ENCODE peak calls at places on chromosomes 2 and 18, in ten cellular contexts. One of them, this sample, is unnamed.

GRCh38 chr18:23307567-23308295 is 145.4 kb upstream of the RIOK3 start:
- DNase-seq in CD8-positive, alpha-beta T cell: peak; percentile 8
- DNase-seq in iPS DF 6.9: no peak
- DNase-seq in cardiac muscle cell: no peak
- DNase-seq in heart left ventricle: no peak
- DNase-seq in lung: no peak
- DNase-seq in H9: no peak
- DNase-seq in transverse colon: no peak
- DNase-seq in CD8-positive, alpha-beta memory T cell: no peak
- DNase-seq in fibroblast of lung: peak; percentile 84
- DNase-seq in this sample: peak; percentile 54

GRCh38 chr2:157486596-157487270 is 42.8 kb upstream of the CYTIP start:
- DNase-seq in CD8-positive, alpha-beta T cell: no peak
- DNase-seq in iPS DF 6.9: no peak
- DNase-seq in cardiac muscle cell: no peak
- DNase-seq in heart left ventricle: no peak
- DNase-seq in lung: no peak
- DNase-seq in H9: no peak
- DNase-seq in transverse colon: no peak
- DNase-seq in CD8-positive, alpha-beta memory T cell: no peak
- DNase-seq in fibroblast of lung: peak; percentile 36
- DNase-seq in this sample: no peak

GRCh38 chr2:74205586-74205985 is 7.2 kb downstream of the MTHFD2 start:
- DNase-seq in CD8-positive, alpha-beta T cell: no peak
- DNase-seq in iPS DF 6.9: no peak
- DNase-seq in cardiac muscle cell: no peak
- DNase-seq in heart left ventricle: no peak
- DNase-seq in lung: no peak
- DNase-seq in H9: no peak
- DNase-seq in transverse colon: peak; percentile 80
- DNase-seq in CD8-positive, alpha-beta memory T cell: no peak
- DNase-seq in fibroblast of lung: no peak
- DNase-seq in this sample: peak; percentile 48

GRCh38 chr2:115292742-115293141 is 850.3 kb downstream of the DPP10 start:
- DNase-seq in CD8-positive, alpha-beta T cell: no peak
- DNase-seq in iPS DF 6.9: no peak
- DNase-seq in cardiac muscle cell: no peak
- DNase-seq in heart left ventricle: no peak
- DNase-seq in lung: no peak
- DNase-seq in H9: no peak
- DNase-seq in transverse colon: no peak
- DNase-seq in CD8-positive, alpha-beta memory T cell: no peak
- DNase-seq in fibroblast of lung: no peak
- DNase-seq in this sample: no peak

GRCh38 chr2:10889741-10890215 is 22.0 kb upstream of the KCNF1 start:
- DNase-seq in CD8-positive, alpha-beta T cell: no peak
- DNase-seq in iPS DF 6.9: no peak
- DNase-seq in cardiac muscle cell: no peak
- DNase-seq in heart left ventricle: no peak
- DNase-seq in lung: no peak
- DNase-seq in H9: no peak
- DNase-seq in transverse colon: no peak
- DNase-seq in CD8-positive, alpha-beta memory T cell: no peak
- DNase-seq in fibroblast of lung: no peak
- DNase-seq in this sample: peak; percentile 30

GRCh38 chr2:150204449-150204848 is 283.0 kb downstream of the RND3 start:
- DNase-seq in CD8-positive, alpha-beta T cell: no peak
- DNase-seq in iPS DF 6.9: no peak
- DNase-seq in cardiac muscle cell: no peak
- DNase-seq in heart left ventricle: no peak
- DNase-seq in lung: no peak
- DNase-seq in H9: no peak
- DNase-seq in transverse colon: no peak
- DNase-seq in CD8-positive, alpha-beta memory T cell: no peak
- DNase-seq in fibroblast of lung: peak; percentile 87
- DNase-seq in this sample: no peak

GRCh38 chr2:231687133-231687852 is 21.0 kb upstream of the PTMA start:
- DNase-seq in CD8-positive, alpha-beta T cell: peak; percentile 59
- DNase-seq in iPS DF 6.9: peak; percentile 87
- DNase-seq in cardiac muscle cell: peak; percentile 84
- DNase-seq in heart left ventricle: peak; percentile 62
- DNase-seq in lung: peak; percentile 68
- DNase-seq in H9: peak; percentile 94
- DNase-seq in transverse colon: peak; percentile 74
- DNase-seq in CD8-positive, alpha-beta memory T cell: peak; percentile 75
- DNase-seq in fibroblast of lung: peak; percentile 23
- DNase-seq in this sample: peak; percentile 73

GRCh38 chr2:190093793-190094192 is 31.3 kb upstream of the MSTN start:
- DNase-seq in CD8-positive, alpha-beta T cell: no peak
- DNase-seq in iPS DF 6.9: no peak
- DNase-seq in cardiac muscle cell: no peak
- DNase-seq in heart left ventricle: peak; percentile 23
- DNase-seq in lung: peak; percentile 30
- DNase-seq in H9: no peak
- DNase-seq in transverse colon: no peak
- DNase-seq in CD8-positive, alpha-beta memory T cell: no peak
- DNase-seq in fibroblast of lung: peak; percentile 37
- DNase-seq in this sample: no peak

GRCh38 chr2:45729753-45730512 is 78.5 kb downstream of the PRKCE start:
- DNase-seq in CD8-positive, alpha-beta T cell: no peak
- DNase-seq in iPS DF 6.9: no peak
- DNase-seq in cardiac muscle cell: no peak
- DNase-seq in heart left ventricle: no peak
- DNase-seq in lung: no peak
- DNase-seq in H9: no peak
- DNase-seq in transverse colon: no peak
- DNase-seq in CD8-positive, alpha-beta memory T cell: no peak
- DNase-seq in fibroblast of lung: no peak
- DNase-seq in this sample: no peak

GRCh38 chr2:71803398-71803797 is 344.3 kb downstream of the CYP26B1 start:
- DNase-seq in CD8-positive, alpha-beta T cell: no peak
- DNase-seq in iPS DF 6.9: no peak
- DNase-seq in cardiac muscle cell: no peak
- DNase-seq in heart left ventricle: no peak
- DNase-seq in lung: no peak
- DNase-seq in H9: no peak
- DNase-seq in transverse colon: no peak
- DNase-seq in CD8-positive, alpha-beta memory T cell: no peak
- DNase-seq in fibroblast of lung: no peak
- DNase-seq in this sample: no peak

DNA sequence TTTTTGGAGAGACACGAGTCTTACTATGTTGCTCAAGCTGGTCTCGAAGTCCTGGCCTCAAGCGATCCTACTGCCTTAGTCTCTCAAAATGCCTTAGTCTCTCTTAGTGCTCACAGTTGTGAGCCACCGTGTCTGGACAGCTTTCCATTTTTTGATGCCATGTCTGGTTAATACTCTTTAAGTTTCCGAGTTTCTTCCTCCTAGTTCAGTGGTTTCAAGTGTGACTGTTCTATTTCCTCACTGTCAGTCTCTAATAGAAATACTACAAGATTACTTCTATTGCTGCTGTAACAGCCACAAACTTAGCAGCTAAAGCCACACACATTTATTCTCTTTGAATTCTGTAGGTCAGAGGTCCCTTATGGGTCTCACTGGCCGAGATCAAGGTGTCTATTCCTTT is 125.1 kb upstream of the MGAT5 start:
- DNase-seq in CD8-positive, alpha-beta T cell: no peak
- DNase-seq in iPS DF 6.9: no peak
- DNase-seq in cardiac muscle cell: no peak
- DNase-seq in heart left ventricle: no peak
- DNase-seq in lung: no peak
- DNase-seq in H9: no peak
- DNase-seq in transverse colon: no peak
- DNase-seq in CD8-positive, alpha-beta memory T cell: no peak
- DNase-seq in fibroblast of lung: no peak
- DNase-seq in this sample: no peak
- H3K27ac ChIP-seq in CD8-positive, alpha-beta T cell: no peak overlapping the region
- H3K27ac ChIP-seq in iPS DF 6.9: no peak overlapping the region
- H3K27ac ChIP-seq in cardiac muscle cell: no peak overlapping the region
- H3K27ac ChIP-seq in heart left ventricle: no peak overlapping the region
- H3K27ac ChIP-seq in lung: no peak overlapping the region
- H3K27ac ChIP-seq in H9: no peak overlapping the region
- H3K27ac ChIP-seq in transverse colon: no peak overlapping the region
- H3K27ac ChIP-seq in CD8-positive, alpha-beta memory T cell: no peak overlapping the region
- H3K27ac ChIP-seq in fibroblast of lung: no peak overlapping the region
- H3K27ac ChIP-seq in this sample: no peak overlapping the region

GRCh38 chr2:69026026-69026425 is 13.0 kb downstream of the ANTXR1 start:
- DNase-seq in CD8-positive, alpha-beta T cell: no peak
- DNase-seq in iPS DF 6.9: no peak
- DNase-seq in cardiac muscle cell: no peak
- DNase-seq in heart left ventricle: peak; percentile 27
- DNase-seq in lung: no peak
- DNase-seq in H9: peak; percentile 43
- DNase-seq in transverse colon: peak; percentile 44
- DNase-seq in CD8-positive, alpha-beta memory T cell: no peak
- DNase-seq in fibroblast of lung: no peak
- DNase-seq in this sample: peak; percentile 62
- H3K27ac ChIP-seq in CD8-positive, alpha-beta T cell: no peak overlapping the region
- H3K27ac ChIP-seq in iPS DF 6.9: no peak overlapping the region
- H3K27ac ChIP-seq in cardiac muscle cell: no peak overlapping the region
- H3K27ac ChIP-seq in heart left ventricle: no peak overlapping the region
- H3K27ac ChIP-seq in lung: no peak overlapping the region
- H3K27ac ChIP-seq in H9: no peak overlapping the region
- H3K27ac ChIP-seq in transverse colon: no peak overlapping the region
- H3K27ac ChIP-seq in CD8-positive, alpha-beta memory T cell: no peak overlapping the region
- H3K27ac ChIP-seq in fibroblast of lung: no peak overlapping the region
- H3K27ac ChIP-seq in this sample: no peak overlapping the region

GRCh38 chr2:237691908-237692600 is 64.7 kb downstream of the LRRFIP1 start:
- DNase-seq in CD8-positive, alpha-beta T cell: peak; percentile 95
- DNase-seq in iPS DF 6.9: no peak
- DNase-seq in cardiac muscle cell: peak; percentile 96
- DNase-seq in heart left ventricle: peak; percentile 97
- DNase-seq in lung: peak; percentile 97
- DNase-seq in H9: peak; percentile 94
- DNase-seq in transverse colon: peak; percentile 99
- DNase-seq in CD8-positive, alpha-beta memory T cell: peak; percentile 97
- DNase-seq in fibroblast of lung: peak; percentile 85
- DNase-seq in this sample: peak; percentile 97

GRCh38 chr2:237694423-237695194 is 67.2 kb downstream of the LRRFIP1 start:
- DNase-seq in CD8-positive, alpha-beta T cell: no peak
- DNase-seq in iPS DF 6.9: no peak
- DNase-seq in cardiac muscle cell: no peak
- DNase-seq in heart left ventricle: no peak
- DNase-seq in lung: no peak
- DNase-seq in H9: peak; percentile 15
- DNase-seq in transverse colon: no peak
- DNase-seq in CD8-positive, alpha-beta memory T cell: no peak
- DNase-seq in fibroblast of lung: no peak
- DNase-seq in this sample: peak; percentile 30

GRCh38 chr2:237691200-237691907 is 64.0 kb downstream of the LRRFIP1 start:
- DNase-seq in CD8-positive, alpha-beta T cell: no peak
- DNase-seq in iPS DF 6.9: no peak
- DNase-seq in cardiac muscle cell: peak; percentile 35
- DNase-seq in heart left ventricle: no peak
- DNase-seq in lung: peak; percentile 55
- DNase-seq in H9: peak; percentile 51
- DNase-seq in transverse colon: peak; percentile 56
- DNase-seq in CD8-positive, alpha-beta memory T cell: no peak
- DNase-seq in fibroblast of lung: no peak
- DNase-seq in this sample: peak; percentile 73

GRCh38 chr2:237693281-237694039 is 66.1 kb downstream of the LRRFIP1 start:
- DNase-seq in CD8-positive, alpha-beta T cell: no peak
- DNase-seq in iPS DF 6.9: no peak
- DNase-seq in cardiac muscle cell: no peak
- DNase-seq in heart left ventricle: no peak
- DNase-seq in lung: no peak
- DNase-seq in H9: no peak
- DNase-seq in transverse colon: peak; percentile 43
- DNase-seq in CD8-positive, alpha-beta memory T cell: peak; percentile 62
- DNase-seq in fibroblast of lung: peak; percentile 81
- DNase-seq in this sample: peak; percentile 22

DNA sequence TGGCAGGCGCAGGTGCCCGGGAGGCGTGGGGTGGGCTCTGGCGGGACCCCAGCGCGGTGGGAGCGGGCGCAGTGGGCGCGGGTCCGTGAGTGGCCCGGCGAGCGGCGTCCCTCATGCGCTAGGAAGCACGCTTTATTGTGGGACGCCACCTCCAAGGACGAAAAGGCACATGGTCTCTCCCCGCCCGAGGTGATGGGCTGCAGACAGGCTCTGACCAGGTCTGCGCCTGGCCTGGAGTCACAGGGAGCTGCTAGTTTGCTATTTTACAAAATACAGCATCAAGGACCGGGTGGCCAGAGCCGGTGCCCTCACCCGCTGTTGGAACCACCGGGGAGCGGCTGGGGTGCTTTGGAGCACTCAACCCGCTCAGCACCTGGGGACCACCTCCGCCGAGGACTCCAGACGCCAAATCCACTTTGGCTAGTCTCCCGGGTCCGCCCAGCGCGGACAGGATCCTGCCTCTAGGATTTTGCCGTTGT is 65.3 kb downstream of the LRRFIP1 start:
- DNase-seq in CD8-positive, alpha-beta T cell: no peak
- DNase-seq in iPS DF 6.9: no peak
- DNase-seq in cardiac muscle cell: peak; percentile 49
- DNase-seq in heart left ventricle: no peak
- DNase-seq in lung: peak; percentile 48
- DNase-seq in H9: peak; percentile 51
- DNase-seq in transverse colon: peak; percentile 54
- DNase-seq in CD8-positive, alpha-beta memory T cell: no peak
- DNase-seq in fibroblast of lung: peak; percentile 33
- DNase-seq in this sample: peak; percentile 77
- H3K27ac ChIP-seq in CD8-positive, alpha-beta T cell: peak overlapping the region; percentile 81
- H3K27ac ChIP-seq in iPS DF 6.9: no peak overlapping the region
- H3K27ac ChIP-seq in cardiac muscle cell: peak overlapping the region; percentile 74
- H3K27ac ChIP-seq in heart left ventricle: peak overlapping the region; percentile 91
- H3K27ac ChIP-seq in lung: peak overlapping the region; percentile 99
- H3K27ac ChIP-seq in H9: no peak overlapping the region
- H3K27ac ChIP-seq in transverse colon: peak overlapping the region; percentile 97
- H3K27ac ChIP-seq in CD8-positive, alpha-beta memory T cell: peak overlapping the region; percentile 94
- H3K27ac ChIP-seq in fibroblast of lung: peak overlapping the region; percentile 95
- H3K27ac ChIP-seq in this sample: peak overlapping the region; percentile 97

DNA sequence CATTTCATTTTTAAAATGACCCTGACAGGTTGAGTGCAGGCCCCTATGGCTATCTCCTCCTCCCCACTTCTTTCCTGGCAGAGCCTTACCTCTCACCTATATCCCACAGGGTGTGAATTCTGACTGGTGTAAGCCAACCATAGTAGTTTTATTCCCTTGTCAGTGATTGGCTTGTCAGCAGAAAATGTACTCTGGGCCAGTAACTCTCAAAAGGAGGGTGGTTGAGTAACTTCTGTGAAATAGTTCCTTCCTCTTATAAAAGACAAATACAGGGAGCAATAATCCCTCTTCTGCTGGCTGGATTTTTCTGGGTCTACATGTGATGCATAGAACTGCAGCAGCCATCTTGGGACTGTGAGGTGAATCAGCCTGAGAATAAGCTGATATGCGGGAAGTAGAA is 83.4 kb downstream of the RAPH1 start:
- DNase-seq in CD8-positive, alpha-beta T cell: no peak
- DNase-seq in iPS DF 6.9: no peak
- DNase-seq in cardiac muscle cell: no peak
- DNase-seq in heart left ventricle: no peak
- DNase-seq in lung: no peak
- DNase-seq in H9: no peak
- DNase-seq in transverse colon: no peak
- DNase-seq in CD8-positive, alpha-beta memory T cell: no peak
- DNase-seq in fibroblast of lung: no peak
- DNase-seq in this sample: no peak
- H3K27ac ChIP-seq in CD8-positive, alpha-beta T cell: no peak overlapping the region
- H3K27ac ChIP-seq in iPS DF 6.9: no peak overlapping the region
- H3K27ac ChIP-seq in cardiac muscle cell: no peak overlapping the region
- H3K27ac ChIP-seq in heart left ventricle: no peak overlapping the region
- H3K27ac ChIP-seq in lung: no peak overlapping the region
- H3K27ac ChIP-seq in H9: no peak overlapping the region
- H3K27ac ChIP-seq in transverse colon: no peak overlapping the region
- H3K27ac ChIP-seq in CD8-positive, alpha-beta memory T cell: no peak overlapping the region
- H3K27ac ChIP-seq in fibroblast of lung: no peak overlapping the region
- H3K27ac ChIP-seq in this sample: no peak overlapping the region

This sample was measured in Peyer's patch.